ENCODE peak calls at places on chromosomes 1 and 21, in eight cellular contexts. P is sciatic nerve, K is NCI-H446 treated with DMSO at 0.1 percent for 48 hours, Z is HFF-Myc, S is EH, H is NCI-H1092 treated with DMSO at 0.1 percent for 48 hours, U is left lung, O is hippocampal formation. R is an unnamed sample.

GRCh38 chr1:42052300-42052699 is 100.9 kb upstream of the GUCA2B start:
- DNase-seq in Z (no peak), P (no peak), U (no peak), S (no peak), K (no peak), O (no peak), H (no peak), R (no peak)

GRCh38 chr21:9767592-9768375 is 753.6 kb upstream of the TPTE start:
- DNase-seq in U (peak; percentile 86), Z (no peak), K (no peak), S (no peak), O (no peak), P (no peak), H (no peak), R (no peak)

GRCh38 chr1:112575154-112575804 is 43.7 kb downstream of the ST7L start:
- DNase-seq in O (no peak), H (no peak), S (peak; percentile 97), K (no peak), U (no peak), P (no peak), Z (peak; percentile 81), R (no peak)

GRCh38 chr1:161681879-161682278 is 18.9 kb downstream of the FCGR2B start:
- DNase-seq in K (no peak), S (no peak), H (no peak), P (no peak), Z (no peak), U (no peak), O (no peak), R (no peak)

GRCh38 chr1:25918615-25919014 is 12.4 kb upstream of the STMN1 start:
- DNase-seq in P (no peak), O (no peak), S (no peak), H (no peak), K (no peak), Z (no peak), U (no peak), R (no peak)

GRCh38 chr21:46363698-46364097 is 39.7 kb downstream of the PCNT start:
- DNase-seq in K (no peak), U (peak; percentile 76), S (no peak), P (no peak), Z (no peak), H (no peak), O (no peak), R (no peak)

GRCh38 chr1:22143065-22143514 is at the start of gene WNT4:
- DNase-seq in S (peak; percentile 57), K (no peak), O (no peak), H (peak; percentile 31), Z (no peak), U (peak; percentile 87), P (no peak), R (peak; percentile 52)

GRCh38 chr1:207860531-207860930 is 50.4 kb downstream of the CD34 start:
- DNase-seq in P (no peak), S (no peak), U (no peak), H (no peak), Z (no peak), K (no peak), O (no peak), R (no peak)

GRCh38 chr1:7300893-7301292 is 470.2 kb upstream of the VAMP3 start:
- DNase-seq in Z (peak; percentile 72), K (no peak), S (peak; percentile 95), P (no peak), O (no peak), H (no peak), U (no peak), R (no peak)

GRCh38 chr1:208525417-208525816 is 281.2 kb upstream of the PLXNA2 start:
- DNase-seq in H (no peak), K (no peak), O (no peak), S (no peak), Z (no peak), P (no peak), U (no peak), R (no peak)

GRCh38 chr1:81660286-81660685 is 140.4 kb upstream of the ADGRL2 start:
- DNase-seq in P (no peak), S (peak; percentile 75), U (no peak), Z (no peak), O (no peak), H (no peak), K (no peak), R (no peak)

GRCh38 chr21:26267389-26267788 is 96.8 kb upstream of the APP start:
- DNase-seq in U (no peak), Z (no peak), H (peak; percentile 29), P (no peak), K (peak; percentile 37), O (no peak), S (no peak), R (no peak)

GRCh38 chr1:155168456-155169210 is 4.5 kb downstream of the KRTCAP2 start:
- DNase-seq in K (no peak), O (no peak), P (no peak), U (no peak), Z (no peak), S (no peak), H (no peak), R (no peak)

GRCh38 chr1:229254910-229255541 is 15.9 kb upstream of the RAB4A start:
- DNase-seq in S (no peak), O (no peak), K (peak; percentile 48), P (no peak), U (no peak), H (peak; percentile 25), Z (no peak), R (peak; percentile 48)

GRCh38 chr1:56291374-56291841 is 288.0 kb downstream of the PLPP3 start:
- DNase-seq in P (peak; percentile 59), H (no peak), K (no peak), O (no peak), Z (no peak), S (no peak), U (no peak), R (no peak)

R was measured in NCI-H345.